ENCODE peak calls at places on chromosomes 6 and 20, in ten cellular contexts. U is epithelial cell of esophagus; Z is lower lobe of right lung; S is bronchial epithelial cell; K is foreskin melanocyte; C is aorta; R is stimulated activated CD4-positive, alpha-beta T cell treated with anti-CD3 and anti-CD28 coated beads, Interleukin-15, amount 100 ng/mL, for 24 hours; D is uterus; F is PC-9; Y is NCI-H1105. G is an unnamed sample.

GRCh38 chr20:9963029-9963428 is 71.8 kb upstream of the ANKEF1 start:
- DNase-seq in U (no peak), Z (no peak), S (no peak), K (no peak), C (no peak), R (no peak), D (no peak), F (no peak), Y (no peak), G (no peak)

GRCh38 chr6:2714359-2714895 is 36.3 kb downstream of the MYLK4 start:
- DNase-seq in U (peak), Z (no peak), S (peak), K (no peak), C (no peak), R (no peak), D (no peak), F (no peak), Y (no peak), G (no peak)

GRCh38 chr20:24691901-24692351 is 222.5 kb downstream of the SYNDIG1 start:
- DNase-seq in U (no peak), Z (no peak), S (no peak), K (no peak), C (no peak), R (no peak), D (no peak), F (no peak), Y (no peak), G (no peak)

GRCh38 chr20:38165089-38165965 is at the start of gene TGM2:
- DNase-seq in U (peak), Z (peak), S (peak), K (peak), C (peak), R (peak), D (peak), F (peak), Y (no peak), G (no peak)

GRCh38 chr6:7781240-7781639 is 55.3 kb downstream of the BMP6 start:
- DNase-seq in U (no peak), Z (no peak), S (no peak), K (no peak), C (no peak), R (no peak), D (no peak), F (no peak), Y (no peak), G (no peak)

GRCh38 chr20:20780127-20780822 is 67.8 kb upstream of the RALGAPA2 start:
- DNase-seq in U (peak), Z (peak), S (peak), K (no peak), C (peak), R (no peak), D (no peak), F (peak), Y (peak), G (no peak)

GRCh38 chr6:54718541-54719023 is 128.0 kb upstream of the FAM83B start:
- DNase-seq in U (peak), Z (no peak), S (peak), K (peak), C (no peak), R (no peak), D (no peak), F (no peak), Y (peak), G (no peak)

GRCh38 chr6:157941101-157941863 is 40.4 kb upstream of the SYNJ2 start:
- DNase-seq in U (no peak), Z (no peak), S (no peak), K (no peak), C (no peak), R (no peak), D (no peak), F (no peak), Y (no peak), G (no peak)

GRCh38 chr6:617485-618100 is 39.3 kb downstream of the HUS1B start:
- DNase-seq in U (peak), Z (no peak), S (no peak), K (no peak), C (no peak), R (no peak), D (no peak), F (no peak), Y (no peak), G (no peak)

GRCh38 chr6:134720353-134721094 is 229.4 kb downstream of the ALDH8A1 start:
- DNase-seq in U (no peak), Z (no peak), S (no peak), K (no peak), C (no peak), R (no peak), D (peak), F (no peak), Y (no peak), G (no peak)

GRCh38 chr6:26215200-26216014 is 128.2 kb downstream of the HFE start:
- DNase-seq in U (peak), Z (no peak), S (peak), K (peak), C (no peak), R (peak), D (no peak), F (no peak), Y (no peak), G (no peak)

GRCh38 chr6:116925088-116925794 is 48.2 kb downstream of the RFX6 start:
- DNase-seq in U (no peak), Z (no peak), S (no peak), K (no peak), C (no peak), R (no peak), D (no peak), F (no peak), Y (no peak), G (no peak)

GRCh38 chr6:162373192-162373591 is 354.4 kb downstream of the PRKN start:
- DNase-seq in U (no peak), Z (no peak), S (no peak), K (no peak), C (no peak), R (no peak), D (no peak), F (no peak), Y (no peak), G (no peak)

GRCh38 chr20:30611239-30611984 is 646.1 kb upstream of the DEFB115 start:
- DNase-seq in U (no peak), Z (no peak), S (no peak), K (peak), C (no peak), R (no peak), D (no peak), F (no peak), Y (no peak), G (no peak)

GRCh38 chr6:10621227-10621626 is 73.2 kb downstream of the C6orf52 start:
- DNase-seq in U (no peak), Z (no peak), S (no peak), K (no peak), C (no peak), R (no peak), D (no peak), F (no peak), Y (peak), G (no peak)

GRCh38 chr20:47265984-47266383 is 90.5 kb downstream of the ZMYND8 start:
- DNase-seq in U (no peak), Z (no peak), S (no peak), K (no peak), C (no peak), R (no peak), D (no peak), F (no peak), Y (no peak), G (no peak)

GRCh38 chr20:50283922-50284810 is 93.5 kb downstream of the CEBPB start:
- DNase-seq in U (peak), Z (peak), S (peak), K (no peak), C (peak), R (peak), D (no peak), F (peak), Y (no peak), G (peak)

GRCh38 chr6:15207923-15208322 is 37.9 kb upstream of the JARID2 start:
- DNase-seq in U (no peak), Z (no peak), S (no peak), K (peak), C (no peak), R (no peak), D (no peak), F (no peak), Y (no peak), G (peak)

GRCh38 chr20:50381771-50382593 is 128.2 kb upstream of the PTPN1 start:
- DNase-seq in U (no peak), Z (no peak), S (no peak), K (no peak), C (peak), R (peak), D (no peak), F (no peak), Y (no peak), G (no peak)

G was measured in kidney epithelial cell.